ENCODE peak calls at places on chromosomes 3 and 15, in eight cellular contexts. G is IMR-90; F is GM20000; V is effector memory CD8-positive, alpha-beta T cell; Q is GM06990; N is stimulated activated CD4-positive, alpha-beta T cell treated with anti-CD3 and anti-CD28 coated beads, Interleukin-4, amount 100 ng/mL, for 48 hours; L is EH; Z is stimulated activated CD8-positive, alpha-beta memory T cell treated with anti-CD3 and anti-CD28 coated beads, Interleukin-15, amount 100 ng/mL, for 1 hour. R is an unnamed sample.

GRCh38 chr15:78353093-78353492 is 12.9 kb downstream of the CRABP1 start:
- DNase-seq in G (peak; percentile 5), F (no peak), V (no peak), Q (no peak), N (no peak), L (peak; percentile 32), Z (no peak), R (no peak)

GRCh38 chr15:39582286-39582976 is 1.6 kb downstream of the THBS1 start:
- DNase-seq in G (peak; percentile 73), F (no peak), V (no peak), Q (no peak), N (no peak), L (peak; percentile 71), Z (no peak), R (no peak)

GRCh38 chr15:72237286-72238224 is 6.6 kb upstream of the PKM start:
- DNase-seq in G (peak; percentile 98), F (peak; percentile 56), V (no peak), Q (peak; percentile 36), N (peak; percentile 78), L (peak; percentile 99), Z (no peak), R (no peak)

GRCh38 chr3:122932251-122932967 is 95.2 kb downstream of the SEMA5B start:
- DNase-seq in G (no peak), F (no peak), V (no peak), Q (no peak), N (no peak), L (no peak), Z (no peak), R (no peak)

GRCh38 chr15:45093013-45093412 is 21.0 kb downstream of the DUOX2 start:
- DNase-seq in G (no peak), F (no peak), V (no peak), Q (no peak), N (no peak), L (no peak), Z (no peak), R (no peak)

GRCh38 chr3:30655187-30655812 is 48.9 kb downstream of the TGFBR2 start:
- DNase-seq in G (peak; percentile 43), F (peak; percentile 25), V (no peak), Q (peak; percentile 30), N (no peak), L (peak; percentile 47), Z (no peak), R (no peak)

GRCh38 chr3:25497096-25497495 is 69.0 kb downstream of the RARB start:
- DNase-seq in G (no peak), F (no peak), V (no peak), Q (no peak), N (no peak), L (no peak), Z (no peak), R (no peak)

GRCh38 chr15:38547255-38547997 is 17.2 kb downstream of the RASGRP1 start:
- DNase-seq in G (peak; percentile 70), F (no peak), V (no peak), Q (no peak), N (no peak), L (peak; percentile 86), Z (no peak), R (no peak)

GRCh38 chr15:38299216-38299615 is 46.6 kb downstream of the SPRED1 start:
- DNase-seq in G (peak; percentile 84), F (no peak), V (no peak), Q (no peak), N (no peak), L (peak; percentile 77), Z (no peak), R (no peak)

GRCh38 chr3:131630117-131630516 is 127.3 kb upstream of the MRPL3 start:
- DNase-seq in G (no peak), F (peak; percentile 51), V (no peak), Q (peak; percentile 36), N (no peak), L (no peak), Z (no peak), R (no peak)

GRCh38 chr3:190094201-190094718 is 26.4 kb downstream of the P3H2 start:
- DNase-seq in G (peak; percentile 63), F (no peak), V (no peak), Q (no peak), N (no peak), L (peak; percentile 90), Z (no peak), R (no peak)

GRCh38 chr15:31352911-31353811 is 26.5 kb downstream of the KLF13 start:
- DNase-seq in G (peak; percentile 82), F (peak; percentile 83), V (peak; percentile 45), Q (peak; percentile 77), N (no peak), L (peak; percentile 96), Z (no peak), R (no peak)

GRCh38 chr3:24493951-24494615 is 567 bp downstream of the THRB start:
- DNase-seq in G (no peak), F (no peak), V (no peak), Q (no peak), N (no peak), L (peak; percentile 6), Z (no peak), R (no peak)

GRCh38 chr3:168990621-168991020 is 672.9 kb downstream of the MECOM start:
- DNase-seq in G (no peak), F (no peak), V (no peak), Q (no peak), N (no peak), L (no peak), Z (no peak), R (no peak)

GRCh38 chr3:151445283-151446001 is 15.4 kb downstream of the IGSF10 start:
- DNase-seq in G (peak; percentile 61), F (no peak), V (no peak), Q (no peak), N (no peak), L (peak; percentile 96), Z (no peak), R (no peak)

GRCh38 chr3:108416111-108416869 is 94.1 kb downstream of the MYH15 start:
- DNase-seq in G (peak; percentile 41), F (no peak), V (no peak), Q (no peak), N (no peak), L (no peak), Z (no peak), R (no peak)